ENCODE peak calls at places on chromosomes 11 and 22, in ten cellular contexts. One of them, this sample, is unnamed.

GRCh38 chr22:36298601-36299000 is 45.7 kb downstream of the APOL1 start:
- DNase-seq in NB4: no peak
- DNase-seq in GM19239: no peak
- DNase-seq in NCI-H146: no peak
- DNase-seq in fibroblast of villous mesenchyme: no peak
- DNase-seq in lower leg skin: no peak
- DNase-seq in anterior cingulate cortex: no peak
- DNase-seq in T-helper 1 cell: no peak
- DNase-seq in astrocyte of the spinal cord: no peak
- DNase-seq in PC-9: no peak
- DNase-seq in this sample: no peak

GRCh38 chr11:68936676-68937620 is 33.3 kb downstream of the IGHMBP2 start:
- DNase-seq in NB4: no peak
- DNase-seq in GM19239: no peak
- DNase-seq in NCI-H146: no peak
- DNase-seq in fibroblast of villous mesenchyme: no peak
- DNase-seq in lower leg skin: no peak
- DNase-seq in anterior cingulate cortex: no peak
- DNase-seq in T-helper 1 cell: no peak
- DNase-seq in astrocyte of the spinal cord: no peak
- DNase-seq in PC-9: no peak
- DNase-seq in this sample: no peak

GRCh38 chr22:30546616-30547015 is at the start of gene SEC14L6:
- DNase-seq in NB4: no peak
- DNase-seq in GM19239: no peak
- DNase-seq in NCI-H146: no peak
- DNase-seq in fibroblast of villous mesenchyme: no peak
- DNase-seq in lower leg skin: no peak
- DNase-seq in anterior cingulate cortex: no peak
- DNase-seq in T-helper 1 cell: no peak
- DNase-seq in astrocyte of the spinal cord: no peak
- DNase-seq in PC-9: peak; percentile 51
- DNase-seq in this sample: no peak

GRCh38 chr22:25182131-25183110 is 17.2 kb upstream of the CRYBB3 start:
- DNase-seq in NB4: no peak
- DNase-seq in GM19239: no peak
- DNase-seq in NCI-H146: no peak
- DNase-seq in fibroblast of villous mesenchyme: no peak
- DNase-seq in lower leg skin: no peak
- DNase-seq in anterior cingulate cortex: no peak
- DNase-seq in T-helper 1 cell: no peak
- DNase-seq in astrocyte of the spinal cord: no peak
- DNase-seq in PC-9: no peak
- DNase-seq in this sample: no peak

GRCh38 chr11:130269544-130269943 is 45.2 kb downstream of the ZBTB44 start:
- DNase-seq in NB4: no peak
- DNase-seq in GM19239: no peak
- DNase-seq in NCI-H146: no peak
- DNase-seq in fibroblast of villous mesenchyme: no peak
- DNase-seq in lower leg skin: no peak
- DNase-seq in anterior cingulate cortex: no peak
- DNase-seq in T-helper 1 cell: no peak
- DNase-seq in astrocyte of the spinal cord: no peak
- DNase-seq in PC-9: no peak
- DNase-seq in this sample: peak; percentile 65

GRCh38 chr11:19370100-19370861 is 129.5 kb upstream of the E2F8 start:
- DNase-seq in NB4: peak; percentile 51
- DNase-seq in GM19239: no peak
- DNase-seq in NCI-H146: peak; percentile 8
- DNase-seq in fibroblast of villous mesenchyme: peak; percentile 44
- DNase-seq in lower leg skin: peak; percentile 91
- DNase-seq in anterior cingulate cortex: no peak
- DNase-seq in T-helper 1 cell: no peak
- DNase-seq in astrocyte of the spinal cord: peak; percentile 59
- DNase-seq in PC-9: peak; percentile 100
- DNase-seq in this sample: no peak

GRCh38 chr11:117097567-117098268 is 510 bp downstream of the SIK3 start:
- DNase-seq in NB4: peak; percentile 61
- DNase-seq in GM19239: peak; percentile 20
- DNase-seq in NCI-H146: peak; percentile 66
- DNase-seq in fibroblast of villous mesenchyme: peak; percentile 16
- DNase-seq in lower leg skin: peak; percentile 91
- DNase-seq in anterior cingulate cortex: no peak
- DNase-seq in T-helper 1 cell: peak; percentile 16
- DNase-seq in astrocyte of the spinal cord: no peak
- DNase-seq in PC-9: no peak
- DNase-seq in this sample: peak; percentile 68

GRCh38 chr11:105297463-105297862 is 157.9 kb upstream of the CARD18 start:
- DNase-seq in NB4: no peak
- DNase-seq in GM19239: no peak
- DNase-seq in NCI-H146: no peak
- DNase-seq in fibroblast of villous mesenchyme: peak; percentile 31
- DNase-seq in lower leg skin: no peak
- DNase-seq in anterior cingulate cortex: no peak
- DNase-seq in T-helper 1 cell: peak; percentile 7
- DNase-seq in astrocyte of the spinal cord: peak; percentile 22
- DNase-seq in PC-9: no peak
- DNase-seq in this sample: no peak

GRCh38 chr11:118690553-118691304 is 11.3 kb upstream of the TREH start:
- DNase-seq in NB4: no peak
- DNase-seq in GM19239: no peak
- DNase-seq in NCI-H146: no peak
- DNase-seq in fibroblast of villous mesenchyme: no peak
- DNase-seq in lower leg skin: peak; percentile 84
- DNase-seq in anterior cingulate cortex: no peak
- DNase-seq in T-helper 1 cell: no peak
- DNase-seq in astrocyte of the spinal cord: no peak
- DNase-seq in PC-9: peak; percentile 28
- DNase-seq in this sample: no peak

GRCh38 chr11:85133636-85134035 is 493.5 kb downstream of the DLG2 start:
- DNase-seq in NB4: no peak
- DNase-seq in GM19239: no peak
- DNase-seq in NCI-H146: no peak
- DNase-seq in fibroblast of villous mesenchyme: no peak
- DNase-seq in lower leg skin: no peak
- DNase-seq in anterior cingulate cortex: no peak
- DNase-seq in T-helper 1 cell: no peak
- DNase-seq in astrocyte of the spinal cord: no peak
- DNase-seq in PC-9: no peak
- DNase-seq in this sample: no peak

This sample was measured in germinal center.